ENCODE peak calls at places on chromosomes 12 and 14, in five cellular contexts. M is fibroblast of mammary gland, J is mucosa of descending colon, D is heart left ventricle, G is mammary epithelial cell. Z is an unnamed sample.
A peak's percentile ranks its signal among the peaks of the same experiment; 100 is the strongest.

GRCh38 chr14:21109377-21110260 is 8.8 kb downstream of the TMEM253 start:
- DNase-seq in J (no peak), D (no peak), M (no peak), G (peak; percentile 32), Z (peak; percentile 78)

GRCh38 chr12:7646178-7646475 is 19.6 kb downstream of the APOBEC1 start:
- DNase-seq in D (no peak), J (no peak), M (no peak), G (no peak), Z (no peak)

GRCh38 chr12:70724444-70724843 is 87.2 kb upstream of the PTPRB start:
- DNase-seq in D (no peak), J (no peak), G (peak; percentile 8), M (peak; percentile 18), Z (peak; percentile 36)

GRCh38 chr12:123028475-123028874 is 48.0 kb downstream of the ARL6IP4 start:
- DNase-seq in G (no peak), M (no peak), D (no peak), J (peak; percentile 12), Z (no peak)

GRCh38 chr14:38309522-38310262 is 53.8 kb upstream of the CLEC14A start:
- DNase-seq in M (no peak), J (peak; percentile 17), G (no peak), D (no peak), Z (no peak)

GRCh38 chr14:69956970-69957369 is 77.8 kb downstream of the SMOC1 start:
- DNase-seq in J (no peak), G (no peak), D (no peak), M (no peak), Z (no peak)

GRCh38 chr14:87332001-87332400 is 661.0 kb downstream of the GALC start:
- DNase-seq in D (no peak), G (peak; percentile 71), M (peak; percentile 80), J (no peak), Z (peak; percentile 80)

GRCh38 chr14:64736271-64737131 is 32.3 kb downstream of the PLEKHG3 start:
- DNase-seq in D (peak; percentile 18), M (no peak), J (peak; percentile 76), G (no peak), Z (peak; percentile 56)

GRCh38 chr12:6688543-6688999 is 604 bp downstream of the ZNF384 start:
- DNase-seq in M (no peak), D (no peak), G (no peak), J (peak; percentile 83), Z (no peak)

GRCh38 chr12:29734748-29735147 is 49.0 kb downstream of the TMTC1 start:
- DNase-seq in G (no peak), D (no peak), M (no peak), J (no peak), Z (no peak)

GRCh38 chr14:48937796-48938195 is 648.4 kb downstream of the RPS29 start:
- DNase-seq in M (peak; percentile 36), G (no peak), J (no peak), D (no peak), Z (peak; percentile 2)

GRCh38 chr14:81829447-81829846 is 295.8 kb upstream of the SEL1L start:
- DNase-seq in J (no peak), G (no peak), M (no peak), D (no peak), Z (no peak)

GRCh38 chr14:103548463-103549351 is 13.8 kb downstream of the BAG5 start:
- DNase-seq in G (no peak), J (peak; percentile 46), D (no peak), M (no peak), Z (no peak)

GRCh38 chr12:109518820-109519665 is 41.6 kb downstream of the UBE3B start:
- DNase-seq in M (peak; percentile 91), D (peak; percentile 64), G (peak; percentile 31), J (no peak), Z (peak; percentile 62)

GRCh38 chr12:11592484-11592883 is 57.0 kb upstream of the ETV6 start:
- DNase-seq in M (no peak), G (no peak), D (no peak), J (no peak), Z (no peak)

GRCh38 chr14:100610511-100611217 is 23.4 kb upstream of the BEGAIN start:
- DNase-seq in D (no peak), J (no peak), M (peak; percentile 13), G (no peak), Z (peak; percentile 30)

GRCh38 chr14:69079188-69079742 is 73.7 kb downstream of the DCAF5 start:
- DNase-seq in M (peak; percentile 63), D (no peak), G (peak; percentile 51), J (no peak), Z (peak; percentile 74)

GRCh38 chr12:51388066-51388799 is 3.0 kb downstream of the GALNT6 start:
- DNase-seq in J (no peak), D (no peak), G (peak; percentile 54), M (peak; percentile 34), Z (peak; percentile 85)

GRCh38 chr12:32918890-32919791 is 22.6 kb upstream of the PKP2 start:
- DNase-seq in M (peak; percentile 72), J (no peak), G (peak; percentile 90), D (no peak), Z (peak; percentile 86)

GRCh38 chr12:50765325-50765911 is 1.5 kb downstream of the ATF1 start:
- DNase-seq in G (peak; percentile 51), M (peak; percentile 68), J (no peak), D (no peak), Z (peak; percentile 76)

GRCh38 chr12:67388331-67389163 is 119.4 kb downstream of the CAND1 start:
- DNase-seq in D (no peak), J (no peak), M (no peak), G (no peak), Z (peak; percentile 15)

GRCh38 chr14:30874999-30875787 is 834 bp downstream of the COCH start:
- DNase-seq in M (no peak), D (no peak), G (no peak), J (peak; percentile 50), Z (no peak)

GRCh38 chr12:76470028-76470939 is 89.3 kb downstream of the OSBPL8 start:
- DNase-seq in D (no peak), J (no peak), G (peak; percentile 79), M (peak; percentile 86), Z (peak; percentile 92)

GRCh38 chr12:116933101-116933500 is 22.4 kb downstream of the FBXW8 start:
- DNase-seq in M (no peak), G (no peak), J (no peak), D (no peak), Z (no peak)

GRCh38 chr14:28308727-28309126 is 457.9 kb upstream of the FOXG1 start:
- DNase-seq in M (peak; percentile 84), G (peak; percentile 81), D (no peak), J (no peak), Z (peak; percentile 89)

GRCh38 chr14:104346112-104346462 is 207.7 kb downstream of the KIF26A start:
- DNase-seq in J (no peak), D (no peak), M (no peak), G (peak; percentile 2), Z (no peak)

GRCh38 chr12:122004633-122005071 is 17.0 kb upstream of the BCL7A start:
- DNase-seq in M (peak; percentile 12), G (no peak), J (no peak), D (no peak), Z (no peak)

GRCh38 chr14:34640826-34641225 is 10.9 kb upstream of the SNX6 start:
- DNase-seq in J (no peak), G (no peak), D (no peak), M (no peak), Z (no peak)

GRCh38 chr14:99244960-99245340 is 27.0 kb downstream of the BCL11B start:
- DNase-seq in D (no peak), M (no peak), J (no peak), G (no peak), Z (peak; percentile 19)

GRCh38 chr14:99241314-99242035 is 30.5 kb downstream of the BCL11B start:
- DNase-seq in J (no peak), M (no peak), D (no peak), G (no peak), Z (no peak)

GRCh38 chr14:99242238-99242637 is 29.8 kb downstream of the BCL11B start:
- DNase-seq in J (no peak), M (no peak), D (no peak), G (no peak), Z (no peak)

GRCh38 chr14:99244299-99244959 is 27.6 kb downstream of the BCL11B start:
- DNase-seq in D (no peak), M (no peak), J (no peak), G (no peak), Z (peak; percentile 60)

GRCh38 chr14:99242816-99243795 is 28.9 kb downstream of the BCL11B start:
- DNase-seq in D (no peak), G (no peak), J (no peak), M (no peak), Z (peak; percentile 46)
- H3K4me3 ChIP-seq in D (no peak overlapping the region), G (no peak overlapping the region), J (no peak overlapping the region), M (no peak overlapping the region), Z (no peak overlapping the region)

GRCh38 chr12:74285773-74286172 is 251.9 kb upstream of the ATXN7L3B start:
- DNase-seq in M (no peak), G (peak; percentile 72), D (no peak), J (no peak), Z (peak; percentile 96)

GRCh38 chr12:74283646-74284045 is 254.0 kb upstream of the ATXN7L3B start:
- DNase-seq in M (no peak), D (no peak), G (no peak), J (no peak), Z (no peak)

DNA sequence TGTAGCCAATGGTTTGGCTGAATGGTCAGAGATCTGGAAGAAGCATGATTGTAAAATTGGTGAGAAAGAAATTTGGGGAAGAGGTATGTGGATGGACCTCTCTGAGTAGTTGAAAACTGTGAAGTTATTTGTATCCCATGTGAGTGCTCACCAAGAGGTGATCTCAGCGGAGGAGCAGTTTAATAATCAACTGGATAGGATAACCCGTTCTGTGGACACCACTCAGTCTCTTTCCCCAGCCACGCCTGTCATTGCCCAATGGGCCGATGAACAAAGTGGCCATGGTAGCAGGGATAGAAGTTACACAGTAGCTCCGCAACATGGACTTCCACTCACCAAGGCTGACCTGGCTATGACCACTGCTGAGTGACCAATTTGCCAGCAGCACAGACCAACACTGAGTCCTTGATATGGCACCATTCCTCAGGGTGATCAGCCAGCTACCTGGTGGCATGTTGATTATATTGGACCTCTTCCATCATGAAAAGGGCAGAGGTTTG is 257.4 kb upstream of the ATXN7L3B start:
- DNase-seq in M (no peak), J (no peak), G (no peak), D (no peak), Z (no peak)
- TF ChIP-seq CTCF in M (no peak), J (no peak), G (no peak), D (no peak), Z (no peak)

DNA sequence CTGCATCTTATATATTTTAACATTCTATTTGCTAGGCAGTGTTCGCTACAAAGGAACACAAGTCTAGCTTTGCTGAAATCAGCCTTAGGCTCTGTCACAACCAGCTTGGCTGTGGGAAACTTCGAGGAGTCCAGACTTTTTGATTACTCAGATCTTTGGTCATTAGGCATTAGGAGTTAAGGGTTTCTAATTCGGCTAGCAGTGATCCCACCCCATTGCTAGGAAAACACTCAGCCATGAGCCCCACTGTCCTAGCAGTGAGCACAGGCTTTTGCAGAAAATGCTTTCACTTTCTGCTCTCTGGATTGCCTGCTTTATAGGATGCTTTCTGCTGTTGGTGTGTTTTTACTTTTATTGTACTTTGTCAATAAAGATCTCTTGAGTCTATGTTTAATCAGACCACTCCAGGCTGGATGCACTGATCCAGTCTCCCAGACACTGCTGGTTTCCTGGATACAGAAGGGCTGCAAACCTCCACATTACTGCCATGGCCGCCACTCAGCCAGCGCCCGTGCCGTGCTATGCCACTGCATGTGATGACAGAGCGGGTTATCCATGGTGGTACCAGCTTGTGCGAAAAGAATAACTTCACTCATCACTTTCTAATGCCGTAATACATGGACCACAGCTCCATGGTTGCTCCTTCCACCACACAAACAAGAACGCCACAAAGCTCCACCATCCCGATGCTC is 41.0 kb upstream of the PYGL start:
- DNase-seq in D (no peak), J (no peak), G (no peak), M (peak; percentile 23), Z (peak; percentile 7)
- H3K4me3 ChIP-seq in D (no peak overlapping the region), J (no peak overlapping the region), G (no peak overlapping the region), M (no peak overlapping the region), Z (no peak overlapping the region)

GRCh38 chr14:24146622-24146977 is 190 bp upstream of the PSME2 start:
- DNase-seq in D (peak; percentile 99), J (peak; percentile 98), M (peak; percentile 93), G (peak; percentile 95), Z (peak; percentile 97)
- TF ChIP-seq CTCF in D (no peak), J (no peak), M (no peak), G (no peak), Z (no peak)